ENCODE peak calls at places on chromosomes 12 and 14, in seven cellular contexts. One of them, this sample, is unnamed.

GRCh38 chr14:104283197-104284106 is 145.1 kb downstream of the KIF26A start:
- DNase-seq in KBM-7: no peak
- DNase-seq in stimulated activated CD4-positive, alpha-beta T cell treated with anti-CD3 and anti-CD28 coated beads, Interleukin-12 subunit alpha, Interleukin-12 subunit beta, amount 100 ng/mL, for 48 hours: no peak
- DNase-seq in lung: no peak
- DNase-seq in prostate gland: no peak
- DNase-seq in C1 segment of cervical spinal cord: no peak
- DNase-seq in cardiac muscle cell: no peak
- DNase-seq in this sample: no peak

GRCh38 chr14:23269193-23269592 is 16.7 kb downstream of the HOMEZ start:
- DNase-seq in KBM-7: no peak
- DNase-seq in stimulated activated CD4-positive, alpha-beta T cell treated with anti-CD3 and anti-CD28 coated beads, Interleukin-12 subunit alpha, Interleukin-12 subunit beta, amount 100 ng/mL, for 48 hours: no peak
- DNase-seq in lung: no peak
- DNase-seq in prostate gland: no peak
- DNase-seq in C1 segment of cervical spinal cord: no peak
- DNase-seq in cardiac muscle cell: no peak
- DNase-seq in this sample: no peak

GRCh38 chr12:80925983-80926382 is 11.8 kb downstream of the LIN7A start:
- DNase-seq in KBM-7: no peak
- DNase-seq in stimulated activated CD4-positive, alpha-beta T cell treated with anti-CD3 and anti-CD28 coated beads, Interleukin-12 subunit alpha, Interleukin-12 subunit beta, amount 100 ng/mL, for 48 hours: no peak
- DNase-seq in lung: no peak
- DNase-seq in prostate gland: no peak
- DNase-seq in C1 segment of cervical spinal cord: no peak
- DNase-seq in cardiac muscle cell: no peak
- DNase-seq in this sample: no peak

GRCh38 chr12:43880547-43880946 is 44.7 kb downstream of the TMEM117 start:
- DNase-seq in KBM-7: no peak
- DNase-seq in stimulated activated CD4-positive, alpha-beta T cell treated with anti-CD3 and anti-CD28 coated beads, Interleukin-12 subunit alpha, Interleukin-12 subunit beta, amount 100 ng/mL, for 48 hours: no peak
- DNase-seq in lung: no peak
- DNase-seq in prostate gland: no peak
- DNase-seq in C1 segment of cervical spinal cord: no peak
- DNase-seq in cardiac muscle cell: no peak
- DNase-seq in this sample: no peak

GRCh38 chr12:55001198-55001827 is 16.8 kb upstream of the TESPA1 start:
- DNase-seq in KBM-7: no peak
- DNase-seq in stimulated activated CD4-positive, alpha-beta T cell treated with anti-CD3 and anti-CD28 coated beads, Interleukin-12 subunit alpha, Interleukin-12 subunit beta, amount 100 ng/mL, for 48 hours: no peak
- DNase-seq in lung: no peak
- DNase-seq in prostate gland: no peak
- DNase-seq in C1 segment of cervical spinal cord: no peak
- DNase-seq in cardiac muscle cell: no peak
- DNase-seq in this sample: no peak

GRCh38 chr12:110739488-110739887 is 3.2 kb downstream of the PPP1CC start:
- DNase-seq in KBM-7: no peak
- DNase-seq in stimulated activated CD4-positive, alpha-beta T cell treated with anti-CD3 and anti-CD28 coated beads, Interleukin-12 subunit alpha, Interleukin-12 subunit beta, amount 100 ng/mL, for 48 hours: no peak
- DNase-seq in lung: no peak
- DNase-seq in prostate gland: no peak
- DNase-seq in C1 segment of cervical spinal cord: no peak
- DNase-seq in cardiac muscle cell: no peak
- DNase-seq in this sample: no peak

GRCh38 chr14:99540196-99541032 is 59.2 kb downstream of the CCNK start:
- DNase-seq in KBM-7: no peak
- DNase-seq in stimulated activated CD4-positive, alpha-beta T cell treated with anti-CD3 and anti-CD28 coated beads, Interleukin-12 subunit alpha, Interleukin-12 subunit beta, amount 100 ng/mL, for 48 hours: no peak
- DNase-seq in lung: no peak
- DNase-seq in prostate gland: no peak
- DNase-seq in C1 segment of cervical spinal cord: no peak
- DNase-seq in cardiac muscle cell: no peak
- DNase-seq in this sample: no peak

GRCh38 chr12:80041691-80042090 is 57.6 kb upstream of the OTOGL start:
- DNase-seq in KBM-7: no peak
- DNase-seq in stimulated activated CD4-positive, alpha-beta T cell treated with anti-CD3 and anti-CD28 coated beads, Interleukin-12 subunit alpha, Interleukin-12 subunit beta, amount 100 ng/mL, for 48 hours: no peak
- DNase-seq in lung: no peak
- DNase-seq in prostate gland: no peak
- DNase-seq in C1 segment of cervical spinal cord: no peak
- DNase-seq in cardiac muscle cell: peak
- DNase-seq in this sample: peak

GRCh38 chr12:103716517-103717196 is 124.4 kb downstream of the NT5DC3 start:
- DNase-seq in KBM-7: no peak
- DNase-seq in stimulated activated CD4-positive, alpha-beta T cell treated with anti-CD3 and anti-CD28 coated beads, Interleukin-12 subunit alpha, Interleukin-12 subunit beta, amount 100 ng/mL, for 48 hours: no peak
- DNase-seq in lung: no peak
- DNase-seq in prostate gland: no peak
- DNase-seq in C1 segment of cervical spinal cord: no peak
- DNase-seq in cardiac muscle cell: no peak
- DNase-seq in this sample: no peak

GRCh38 chr14:33738481-33738880 is 212.4 kb downstream of the EGLN3 start:
- DNase-seq in KBM-7: no peak
- DNase-seq in stimulated activated CD4-positive, alpha-beta T cell treated with anti-CD3 and anti-CD28 coated beads, Interleukin-12 subunit alpha, Interleukin-12 subunit beta, amount 100 ng/mL, for 48 hours: no peak
- DNase-seq in lung: no peak
- DNase-seq in prostate gland: no peak
- DNase-seq in C1 segment of cervical spinal cord: no peak
- DNase-seq in cardiac muscle cell: no peak
- DNase-seq in this sample: no peak

GRCh38 chr14:42163136-42163535 is 556.5 kb downstream of the LRFN5 start:
- DNase-seq in KBM-7: no peak
- DNase-seq in stimulated activated CD4-positive, alpha-beta T cell treated with anti-CD3 and anti-CD28 coated beads, Interleukin-12 subunit alpha, Interleukin-12 subunit beta, amount 100 ng/mL, for 48 hours: no peak
- DNase-seq in lung: no peak
- DNase-seq in prostate gland: no peak
- DNase-seq in C1 segment of cervical spinal cord: no peak
- DNase-seq in cardiac muscle cell: no peak
- DNase-seq in this sample: no peak

GRCh38 chr12:90908465-90908864 is 46.5 kb downstream of the CCER1 start:
- DNase-seq in KBM-7: no peak
- DNase-seq in stimulated activated CD4-positive, alpha-beta T cell treated with anti-CD3 and anti-CD28 coated beads, Interleukin-12 subunit alpha, Interleukin-12 subunit beta, amount 100 ng/mL, for 48 hours: no peak
- DNase-seq in lung: no peak
- DNase-seq in prostate gland: no peak
- DNase-seq in C1 segment of cervical spinal cord: no peak
- DNase-seq in cardiac muscle cell: peak
- DNase-seq in this sample: peak

GRCh38 chr14:72638021-72638420 is 255.9 kb downstream of the DPF3 start:
- DNase-seq in KBM-7: no peak
- DNase-seq in stimulated activated CD4-positive, alpha-beta T cell treated with anti-CD3 and anti-CD28 coated beads, Interleukin-12 subunit alpha, Interleukin-12 subunit beta, amount 100 ng/mL, for 48 hours: no peak
- DNase-seq in lung: no peak
- DNase-seq in prostate gland: no peak
- DNase-seq in C1 segment of cervical spinal cord: no peak
- DNase-seq in cardiac muscle cell: peak
- DNase-seq in this sample: peak

GRCh38 chr12:119208626-119209061 is 29.9 kb downstream of the HSPB8 start:
- DNase-seq in KBM-7: no peak
- DNase-seq in stimulated activated CD4-positive, alpha-beta T cell treated with anti-CD3 and anti-CD28 coated beads, Interleukin-12 subunit alpha, Interleukin-12 subunit beta, amount 100 ng/mL, for 48 hours: no peak
- DNase-seq in lung: peak
- DNase-seq in prostate gland: peak
- DNase-seq in C1 segment of cervical spinal cord: peak
- DNase-seq in cardiac muscle cell: peak
- DNase-seq in this sample: peak

GRCh38 chr12:40226652-40227051 is 1.9 kb downstream of the LRRK2 start:
- DNase-seq in KBM-7: peak
- DNase-seq in stimulated activated CD4-positive, alpha-beta T cell treated with anti-CD3 and anti-CD28 coated beads, Interleukin-12 subunit alpha, Interleukin-12 subunit beta, amount 100 ng/mL, for 48 hours: no peak
- DNase-seq in lung: peak
- DNase-seq in prostate gland: no peak
- DNase-seq in C1 segment of cervical spinal cord: peak
- DNase-seq in cardiac muscle cell: peak
- DNase-seq in this sample: peak

GRCh38 chr14:49249022-49249421 is 337.2 kb downstream of the RPS29 start:
- DNase-seq in KBM-7: no peak
- DNase-seq in stimulated activated CD4-positive, alpha-beta T cell treated with anti-CD3 and anti-CD28 coated beads, Interleukin-12 subunit alpha, Interleukin-12 subunit beta, amount 100 ng/mL, for 48 hours: no peak
- DNase-seq in lung: no peak
- DNase-seq in prostate gland: no peak
- DNase-seq in C1 segment of cervical spinal cord: no peak
- DNase-seq in cardiac muscle cell: peak
- DNase-seq in this sample: peak

GRCh38 chr12:78099806-78100205 is 269.1 kb downstream of the NAV3 start:
- DNase-seq in KBM-7: no peak
- DNase-seq in stimulated activated CD4-positive, alpha-beta T cell treated with anti-CD3 and anti-CD28 coated beads, Interleukin-12 subunit alpha, Interleukin-12 subunit beta, amount 100 ng/mL, for 48 hours: no peak
- DNase-seq in lung: no peak
- DNase-seq in prostate gland: no peak
- DNase-seq in C1 segment of cervical spinal cord: no peak
- DNase-seq in cardiac muscle cell: no peak
- DNase-seq in this sample: no peak

GRCh38 chr12:16030729-16031128 is 119.6 kb downstream of the DERA start:
- DNase-seq in KBM-7: no peak
- DNase-seq in stimulated activated CD4-positive, alpha-beta T cell treated with anti-CD3 and anti-CD28 coated beads, Interleukin-12 subunit alpha, Interleukin-12 subunit beta, amount 100 ng/mL, for 48 hours: no peak
- DNase-seq in lung: no peak
- DNase-seq in prostate gland: no peak
- DNase-seq in C1 segment of cervical spinal cord: no peak
- DNase-seq in cardiac muscle cell: no peak
- DNase-seq in this sample: no peak

GRCh38 chr14:55540847-55541773 is 38.9 kb upstream of the KTN1 start:
- DNase-seq in KBM-7: no peak
- DNase-seq in stimulated activated CD4-positive, alpha-beta T cell treated with anti-CD3 and anti-CD28 coated beads, Interleukin-12 subunit alpha, Interleukin-12 subunit beta, amount 100 ng/mL, for 48 hours: no peak
- DNase-seq in lung: no peak
- DNase-seq in prostate gland: no peak
- DNase-seq in C1 segment of cervical spinal cord: no peak
- DNase-seq in cardiac muscle cell: no peak
- DNase-seq in this sample: peak

GRCh38 chr14:106210650-106211049 is 684.3 kb downstream of the TMEM121 start:
- DNase-seq in KBM-7: peak
- DNase-seq in stimulated activated CD4-positive, alpha-beta T cell treated with anti-CD3 and anti-CD28 coated beads, Interleukin-12 subunit alpha, Interleukin-12 subunit beta, amount 100 ng/mL, for 48 hours: no peak
- DNase-seq in lung: no peak
- DNase-seq in prostate gland: no peak
- DNase-seq in C1 segment of cervical spinal cord: no peak
- DNase-seq in cardiac muscle cell: no peak
- DNase-seq in this sample: no peak

GRCh38 chr14:75280448-75280830 is 1.8 kb downstream of the FOS start:
- DNase-seq in KBM-7: no peak
- DNase-seq in stimulated activated CD4-positive, alpha-beta T cell treated with anti-CD3 and anti-CD28 coated beads, Interleukin-12 subunit alpha, Interleukin-12 subunit beta, amount 100 ng/mL, for 48 hours: no peak
- DNase-seq in lung: no peak
- DNase-seq in prostate gland: no peak
- DNase-seq in C1 segment of cervical spinal cord: no peak
- DNase-seq in cardiac muscle cell: no peak
- DNase-seq in this sample: no peak

GRCh38 chr14:101001311-101002069 is 98.0 kb upstream of the RTL1 start:
- DNase-seq in KBM-7: no peak
- DNase-seq in stimulated activated CD4-positive, alpha-beta T cell treated with anti-CD3 and anti-CD28 coated beads, Interleukin-12 subunit alpha, Interleukin-12 subunit beta, amount 100 ng/mL, for 48 hours: no peak
- DNase-seq in lung: no peak
- DNase-seq in prostate gland: no peak
- DNase-seq in C1 segment of cervical spinal cord: no peak
- DNase-seq in cardiac muscle cell: peak
- DNase-seq in this sample: peak

GRCh38 chr12:68368332-68368731 is 36.2 kb upstream of the MDM1 start:
- DNase-seq in KBM-7: peak
- DNase-seq in stimulated activated CD4-positive, alpha-beta T cell treated with anti-CD3 and anti-CD28 coated beads, Interleukin-12 subunit alpha, Interleukin-12 subunit beta, amount 100 ng/mL, for 48 hours: no peak
- DNase-seq in lung: no peak
- DNase-seq in prostate gland: no peak
- DNase-seq in C1 segment of cervical spinal cord: no peak
- DNase-seq in cardiac muscle cell: peak
- DNase-seq in this sample: no peak

GRCh38 chr12:107655281-107656065 is 30.1 kb upstream of the PWP1 start:
- DNase-seq in KBM-7: no peak
- DNase-seq in stimulated activated CD4-positive, alpha-beta T cell treated with anti-CD3 and anti-CD28 coated beads, Interleukin-12 subunit alpha, Interleukin-12 subunit beta, amount 100 ng/mL, for 48 hours: no peak
- DNase-seq in lung: no peak
- DNase-seq in prostate gland: no peak
- DNase-seq in C1 segment of cervical spinal cord: no peak
- DNase-seq in cardiac muscle cell: no peak
- DNase-seq in this sample: no peak

GRCh38 chr12:110693731-110694130 is 4.8 kb upstream of the HVCN1 start:
- DNase-seq in KBM-7: peak
- DNase-seq in stimulated activated CD4-positive, alpha-beta T cell treated with anti-CD3 and anti-CD28 coated beads, Interleukin-12 subunit alpha, Interleukin-12 subunit beta, amount 100 ng/mL, for 48 hours: no peak
- DNase-seq in lung: peak
- DNase-seq in prostate gland: no peak
- DNase-seq in C1 segment of cervical spinal cord: peak
- DNase-seq in cardiac muscle cell: peak
- DNase-seq in this sample: no peak

GRCh38 chr12:28191690-28192089 is 1.4 kb downstream of the CCDC91 start:
- DNase-seq in KBM-7: peak
- DNase-seq in stimulated activated CD4-positive, alpha-beta T cell treated with anti-CD3 and anti-CD28 coated beads, Interleukin-12 subunit alpha, Interleukin-12 subunit beta, amount 100 ng/mL, for 48 hours: no peak
- DNase-seq in lung: no peak
- DNase-seq in prostate gland: no peak
- DNase-seq in C1 segment of cervical spinal cord: peak
- DNase-seq in cardiac muscle cell: peak
- DNase-seq in this sample: no peak

GRCh38 chr12:50734409-50735263 is 29.3 kb upstream of the ATF1 start:
- DNase-seq in KBM-7: peak
- DNase-seq in stimulated activated CD4-positive, alpha-beta T cell treated with anti-CD3 and anti-CD28 coated beads, Interleukin-12 subunit alpha, Interleukin-12 subunit beta, amount 100 ng/mL, for 48 hours: peak
- DNase-seq in lung: no peak
- DNase-seq in prostate gland: no peak
- DNase-seq in C1 segment of cervical spinal cord: peak
- DNase-seq in cardiac muscle cell: peak
- DNase-seq in this sample: peak

GRCh38 chr14:56059054-56059453 is 59.2 kb upstream of the PELI2 start:
- DNase-seq in KBM-7: no peak
- DNase-seq in stimulated activated CD4-positive, alpha-beta T cell treated with anti-CD3 and anti-CD28 coated beads, Interleukin-12 subunit alpha, Interleukin-12 subunit beta, amount 100 ng/mL, for 48 hours: no peak
- DNase-seq in lung: no peak
- DNase-seq in prostate gland: no peak
- DNase-seq in C1 segment of cervical spinal cord: no peak
- DNase-seq in cardiac muscle cell: peak
- DNase-seq in this sample: no peak

GRCh38 chr12:128830505-128830893 is 6.7 kb upstream of the SLC15A4 start:
- DNase-seq in KBM-7: no peak
- DNase-seq in stimulated activated CD4-positive, alpha-beta T cell treated with anti-CD3 and anti-CD28 coated beads, Interleukin-12 subunit alpha, Interleukin-12 subunit beta, amount 100 ng/mL, for 48 hours: no peak
- DNase-seq in lung: no peak
- DNase-seq in prostate gland: no peak
- DNase-seq in C1 segment of cervical spinal cord: no peak
- DNase-seq in cardiac muscle cell: no peak
- DNase-seq in this sample: no peak

GRCh38 chr12:19674437-19674836 is 235.1 kb downstream of the AEBP2 start:
- DNase-seq in KBM-7: no peak
- DNase-seq in stimulated activated CD4-positive, alpha-beta T cell treated with anti-CD3 and anti-CD28 coated beads, Interleukin-12 subunit alpha, Interleukin-12 subunit beta, amount 100 ng/mL, for 48 hours: no peak
- DNase-seq in lung: no peak
- DNase-seq in prostate gland: no peak
- DNase-seq in C1 segment of cervical spinal cord: no peak
- DNase-seq in cardiac muscle cell: no peak
- DNase-seq in this sample: no peak

GRCh38 chr12:40648519-40648918 is 43.7 kb upstream of the CNTN1 start:
- DNase-seq in KBM-7: no peak
- DNase-seq in stimulated activated CD4-positive, alpha-beta T cell treated with anti-CD3 and anti-CD28 coated beads, Interleukin-12 subunit alpha, Interleukin-12 subunit beta, amount 100 ng/mL, for 48 hours: no peak
- DNase-seq in lung: no peak
- DNase-seq in prostate gland: no peak
- DNase-seq in C1 segment of cervical spinal cord: no peak
- DNase-seq in cardiac muscle cell: no peak
- DNase-seq in this sample: no peak

GRCh38 chr12:51622564-51622963 is 31.5 kb downstream of the SCN8A start:
- DNase-seq in KBM-7: no peak
- DNase-seq in stimulated activated CD4-positive, alpha-beta T cell treated with anti-CD3 and anti-CD28 coated beads, Interleukin-12 subunit alpha, Interleukin-12 subunit beta, amount 100 ng/mL, for 48 hours: no peak
- DNase-seq in lung: no peak
- DNase-seq in prostate gland: no peak
- DNase-seq in C1 segment of cervical spinal cord: no peak
- DNase-seq in cardiac muscle cell: peak
- DNase-seq in this sample: no peak

GRCh38 chr14:99860219-99860618 is 67.0 kb downstream of the EML1 start:
- DNase-seq in KBM-7: peak
- DNase-seq in stimulated activated CD4-positive, alpha-beta T cell treated with anti-CD3 and anti-CD28 coated beads, Interleukin-12 subunit alpha, Interleukin-12 subunit beta, amount 100 ng/mL, for 48 hours: no peak
- DNase-seq in lung: no peak
- DNase-seq in prostate gland: no peak
- DNase-seq in C1 segment of cervical spinal cord: no peak
- DNase-seq in cardiac muscle cell: no peak
- DNase-seq in this sample: no peak

This sample was measured in RWPE1.